ENCODE peak calls at places on chromosomes 4 and X, in nine cellular contexts. One of them, this sample, is unnamed.

GRCh38 chr4:142077048-142077447 is 440.7 kb downstream of the IL15 start:
- DNase-seq in cerebellar cortex: no peak
- DNase-seq in fibroblast of gingiva: no peak
- DNase-seq in skeletal muscle cell: no peak
- DNase-seq in occipital lobe: no peak
- DNase-seq in left ventricle myocardium inferior: no peak
- DNase-seq in psoas muscle: no peak
- DNase-seq in NCI-H345: no peak
- DNase-seq in stimulated activated CD4-positive, alpha-beta T cell treated with anti-CD3 and anti-CD28 coated beads, TNF-alpha, amount 100 ng/mL, for 24 hours: no peak
- DNase-seq in this sample: no peak

GRCh38 chr4:121256346-121256745 is 92.2 kb upstream of the TNIP3 start:
- DNase-seq in cerebellar cortex: no peak
- DNase-seq in fibroblast of gingiva: peak; percentile 88
- DNase-seq in skeletal muscle cell: peak; percentile 89
- DNase-seq in occipital lobe: peak; percentile 11
- DNase-seq in left ventricle myocardium inferior: no peak
- DNase-seq in psoas muscle: no peak
- DNase-seq in NCI-H345: no peak
- DNase-seq in stimulated activated CD4-positive, alpha-beta T cell treated with anti-CD3 and anti-CD28 coated beads, TNF-alpha, amount 100 ng/mL, for 24 hours: peak; percentile 38
- DNase-seq in this sample: no peak

GRCh38 chrX:23756165-23756564 is 13.1 kb upstream of the ACOT9 start:
- DNase-seq in cerebellar cortex: peak; percentile 43
- DNase-seq in fibroblast of gingiva: peak; percentile 21
- DNase-seq in skeletal muscle cell: no peak
- DNase-seq in occipital lobe: no peak
- DNase-seq in left ventricle myocardium inferior: peak; percentile 27
- DNase-seq in psoas muscle: peak; percentile 28
- DNase-seq in NCI-H345: peak; percentile 48
- DNase-seq in stimulated activated CD4-positive, alpha-beta T cell treated with anti-CD3 and anti-CD28 coated beads, TNF-alpha, amount 100 ng/mL, for 24 hours: peak; percentile 34
- DNase-seq in this sample: peak; percentile 11

GRCh38 chr4:61204353-61204752 is 4.2 kb downstream of the ADGRL3 start:
- DNase-seq in cerebellar cortex: peak; percentile 49
- DNase-seq in fibroblast of gingiva: no peak
- DNase-seq in skeletal muscle cell: peak; percentile 41
- DNase-seq in occipital lobe: no peak
- DNase-seq in left ventricle myocardium inferior: no peak
- DNase-seq in psoas muscle: no peak
- DNase-seq in NCI-H345: peak; percentile 7
- DNase-seq in stimulated activated CD4-positive, alpha-beta T cell treated with anti-CD3 and anti-CD28 coated beads, TNF-alpha, amount 100 ng/mL, for 24 hours: no peak
- DNase-seq in this sample: no peak

GRCh38 chrX:37879692-37880091 is 32.3 kb upstream of the DYNLT3 start:
- DNase-seq in cerebellar cortex: no peak
- DNase-seq in fibroblast of gingiva: no peak
- DNase-seq in skeletal muscle cell: no peak
- DNase-seq in occipital lobe: no peak
- DNase-seq in left ventricle myocardium inferior: no peak
- DNase-seq in psoas muscle: no peak
- DNase-seq in NCI-H345: no peak
- DNase-seq in stimulated activated CD4-positive, alpha-beta T cell treated with anti-CD3 and anti-CD28 coated beads, TNF-alpha, amount 100 ng/mL, for 24 hours: no peak
- DNase-seq in this sample: no peak

GRCh38 chr4:90904018-90904417 is 776.8 kb downstream of the CCSER1 start:
- DNase-seq in cerebellar cortex: no peak
- DNase-seq in fibroblast of gingiva: no peak
- DNase-seq in skeletal muscle cell: no peak
- DNase-seq in occipital lobe: no peak
- DNase-seq in left ventricle myocardium inferior: no peak
- DNase-seq in psoas muscle: no peak
- DNase-seq in NCI-H345: no peak
- DNase-seq in stimulated activated CD4-positive, alpha-beta T cell treated with anti-CD3 and anti-CD28 coated beads, TNF-alpha, amount 100 ng/mL, for 24 hours: no peak
- DNase-seq in this sample: no peak

GRCh38 chr4:98572697-98573096 is 85.7 kb downstream of the TSPAN5 start:
- DNase-seq in cerebellar cortex: peak; percentile 93
- DNase-seq in fibroblast of gingiva: peak; percentile 63
- DNase-seq in skeletal muscle cell: no peak
- DNase-seq in occipital lobe: no peak
- DNase-seq in left ventricle myocardium inferior: no peak
- DNase-seq in psoas muscle: no peak
- DNase-seq in NCI-H345: peak; percentile 9
- DNase-seq in stimulated activated CD4-positive, alpha-beta T cell treated with anti-CD3 and anti-CD28 coated beads, TNF-alpha, amount 100 ng/mL, for 24 hours: no peak
- DNase-seq in this sample: peak; percentile 20

GRCh38 chrX:149618871-149619270 is 12.7 kb downstream of the TMEM185A start:
- DNase-seq in cerebellar cortex: no peak
- DNase-seq in fibroblast of gingiva: no peak
- DNase-seq in skeletal muscle cell: no peak
- DNase-seq in occipital lobe: no peak
- DNase-seq in left ventricle myocardium inferior: no peak
- DNase-seq in psoas muscle: no peak
- DNase-seq in NCI-H345: no peak
- DNase-seq in stimulated activated CD4-positive, alpha-beta T cell treated with anti-CD3 and anti-CD28 coated beads, TNF-alpha, amount 100 ng/mL, for 24 hours: no peak
- DNase-seq in this sample: no peak

GRCh38 chr4:48403358-48403757 is 62.0 kb downstream of the SLAIN2 start:
- DNase-seq in cerebellar cortex: no peak
- DNase-seq in fibroblast of gingiva: no peak
- DNase-seq in skeletal muscle cell: no peak
- DNase-seq in occipital lobe: no peak
- DNase-seq in left ventricle myocardium inferior: no peak
- DNase-seq in psoas muscle: no peak
- DNase-seq in NCI-H345: no peak
- DNase-seq in stimulated activated CD4-positive, alpha-beta T cell treated with anti-CD3 and anti-CD28 coated beads, TNF-alpha, amount 100 ng/mL, for 24 hours: no peak
- DNase-seq in this sample: no peak

GRCh38 chr4:138114434-138114833 is 127.7 kb downstream of the SLC7A11 start:
- DNase-seq in cerebellar cortex: peak; percentile 21
- DNase-seq in fibroblast of gingiva: peak; percentile 6
- DNase-seq in skeletal muscle cell: no peak
- DNase-seq in occipital lobe: no peak
- DNase-seq in left ventricle myocardium inferior: no peak
- DNase-seq in psoas muscle: no peak
- DNase-seq in NCI-H345: no peak
- DNase-seq in stimulated activated CD4-positive, alpha-beta T cell treated with anti-CD3 and anti-CD28 coated beads, TNF-alpha, amount 100 ng/mL, for 24 hours: no peak
- DNase-seq in this sample: no peak

This sample was measured in NCI-H1694 treated with DMSO at 0.1 percent for 48 hours.